ENCODE peak calls at places on chromosomes 11 and 22, in five cellular contexts. P is HepG2, H is H1, M is endothelial cell of umbilical vein, A is GM12878. N is an unnamed sample.
A peak's percentile ranks its signal among the peaks of the same experiment; 100 is the strongest.

GRCh38 chr11:100778386-100778785 is 91.3 kb downstream of the ARHGAP42 start:
- DNase-seq in P (no peak), H (no peak), M (no peak), A (no peak), N (no peak)

GRCh38 chr22:24030186-24030702 is 19.1 kb downstream of the CABIN1 start:
- DNase-seq in P (no peak), H (no peak), M (no peak), A (no peak), N (no peak)

GRCh38 chr22:46976130-46976529 is 213.7 kb downstream of the TBC1D22A start:
- DNase-seq in P (no peak), H (no peak), M (no peak), A (no peak), N (no peak)

GRCh38 chr22:30562391-30562790 is 12.1 kb downstream of the GAL3ST1 start:
- DNase-seq in P (no peak), H (no peak), M (no peak), A (no peak), N (no peak)

GRCh38 chr11:78350101-78350645 is 67.4 kb downstream of the GAB2 start:
- DNase-seq in P (no peak), H (no peak), M (peak; percentile 34), A (peak; percentile 25), N (no peak)

GRCh38 chr22:30325724-30326703 is 727 bp downstream of the TBC1D10A start:
- DNase-seq in P (no peak), H (peak; percentile 49), M (no peak), A (no peak), N (no peak)

GRCh38 chr11:126891556-126892217 is 108.9 kb downstream of the KIRREL3 start:
- DNase-seq in P (no peak), H (no peak), M (no peak), A (no peak), N (no peak)

GRCh38 chr11:67045314-67045713 is 11.3 kb upstream of the RHOD start:
- DNase-seq in P (no peak), H (no peak), M (no peak), A (no peak), N (no peak)

GRCh38 chr11:72773291-72773690 is 20.6 kb downstream of the STARD10 start:
- DNase-seq in P (no peak), H (no peak), M (peak; percentile 12), A (no peak), N (no peak)

GRCh38 chr11:69209936-69210659 is 54.4 kb downstream of the SMIM38 start:
- DNase-seq in P (peak; percentile 38), H (no peak), M (no peak), A (peak; percentile 23), N (no peak)

GRCh38 chr11:11415786-11416390 is 62.8 kb upstream of the CSNK2A3 start:
- DNase-seq in P (no peak), H (no peak), M (no peak), A (no peak), N (no peak)

GRCh38 chr11:10323793-10324170 is 18.9 kb downstream of the ADM start:
- DNase-seq in P (no peak), H (no peak), M (peak; percentile 68), A (no peak), N (no peak)

GRCh38 chr22:42918500-42918899 is 61.4 kb upstream of the ARFGAP3 start:
- DNase-seq in P (no peak), H (no peak), M (no peak), A (no peak), N (no peak)

GRCh38 chr11:7536102-7536501 is 22.3 kb downstream of the PPFIBP2 start:
- DNase-seq in P (no peak), H (peak; percentile 56), M (no peak), A (no peak), N (no peak)

GRCh38 chr11:128854801-128855200 is 12.3 kb downstream of the KCNJ1 start:
- DNase-seq in P (no peak), H (no peak), M (no peak), A (no peak), N (no peak)

GRCh38 chr11:123111465-123111864 is 49.5 kb upstream of the HSPA8 start:
- DNase-seq in P (peak; percentile 38), H (no peak), M (peak; percentile 41), A (no peak), N (no peak)

GRCh38 chr11:84923489-84923888 is 703.7 kb downstream of the DLG2 start:
- DNase-seq in P (no peak), H (no peak), M (no peak), A (no peak), N (no peak)

GRCh38 chr22:20406686-20407408 is 12.9 kb downstream of the ZNF74 start:
- DNase-seq in P (no peak), H (no peak), M (no peak), A (no peak), N (no peak)

GRCh38 chr11:121696177-121696863 is 243.6 kb upstream of the SORL1-AS1 start:
- DNase-seq in P (no peak), H (no peak), M (no peak), A (no peak), N (no peak)

GRCh38 chr11:60265373-60266214 is 14.9 kb upstream of the MS4A4A start:
- DNase-seq in P (peak; percentile 8), H (no peak), M (peak; percentile 83), A (peak; percentile 44), N (no peak)

GRCh38 chr11:132576706-132577105 is 955.6 kb downstream of the OPCML start:
- DNase-seq in P (no peak), H (no peak), M (no peak), A (no peak), N (no peak)

GRCh38 chr11:87425391-87425790 is 387.7 kb downstream of the TMEM135 start:
- DNase-seq in P (no peak), H (no peak), M (no peak), A (no peak), N (no peak)

GRCh38 chr11:62108017-62108750 is 15.6 kb upstream of the INCENP start:
- DNase-seq in P (peak; percentile 65), H (no peak), M (peak; percentile 68), A (peak; percentile 11), N (peak; percentile 68)

GRCh38 chr11:118180300-118180703 is 3.9 kb upstream of the SCN2B start:
- DNase-seq in P (peak; percentile 59), H (peak; percentile 77), M (no peak), A (no peak), N (no peak)

GRCh38 chr11:120183701-120184141 is 27.1 kb upstream of the OAF start:
- DNase-seq in P (no peak), H (peak; percentile 23), M (no peak), A (no peak), N (no peak)

DNA sequence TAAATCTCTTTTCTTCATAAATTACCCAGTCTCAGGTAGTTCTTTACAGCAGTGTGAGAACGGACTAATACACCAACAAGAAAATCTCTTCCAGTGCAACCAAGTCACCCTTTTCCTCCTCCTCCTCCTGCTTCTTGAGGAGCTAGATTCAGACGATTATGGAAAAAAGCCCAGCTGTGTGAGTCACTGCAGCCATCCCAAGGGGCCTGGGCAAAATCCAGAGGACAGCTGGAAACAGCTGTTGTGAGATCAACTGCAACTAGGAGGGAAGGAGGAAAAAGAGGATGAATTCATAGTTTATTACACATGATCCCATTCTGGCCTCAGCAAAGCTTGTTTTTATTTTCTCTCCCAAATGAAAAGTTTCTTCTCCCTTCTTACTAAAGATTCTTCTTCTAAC is 32.9 kb downstream of the RBFOX2 start:
- DNase-seq in P (no peak), H (no peak), M (peak; percentile 70), A (no peak), N (no peak)
- TF ChIP-seq POLR2AphosphoS5 in P (no peak), H (no peak), M (no peak), A (no peak), N (no peak)

GRCh38 chr11:124843616-124843910 is 21.7 kb upstream of the ROBO3 start:
- DNase-seq in P (no peak), H (no peak), M (no peak), A (no peak), N (no peak)
- TF ChIP-seq EZH2 in P (peak; percentile 61), H (peak; percentile 9), M (no peak), A (no peak), N (no peak)

DNA sequence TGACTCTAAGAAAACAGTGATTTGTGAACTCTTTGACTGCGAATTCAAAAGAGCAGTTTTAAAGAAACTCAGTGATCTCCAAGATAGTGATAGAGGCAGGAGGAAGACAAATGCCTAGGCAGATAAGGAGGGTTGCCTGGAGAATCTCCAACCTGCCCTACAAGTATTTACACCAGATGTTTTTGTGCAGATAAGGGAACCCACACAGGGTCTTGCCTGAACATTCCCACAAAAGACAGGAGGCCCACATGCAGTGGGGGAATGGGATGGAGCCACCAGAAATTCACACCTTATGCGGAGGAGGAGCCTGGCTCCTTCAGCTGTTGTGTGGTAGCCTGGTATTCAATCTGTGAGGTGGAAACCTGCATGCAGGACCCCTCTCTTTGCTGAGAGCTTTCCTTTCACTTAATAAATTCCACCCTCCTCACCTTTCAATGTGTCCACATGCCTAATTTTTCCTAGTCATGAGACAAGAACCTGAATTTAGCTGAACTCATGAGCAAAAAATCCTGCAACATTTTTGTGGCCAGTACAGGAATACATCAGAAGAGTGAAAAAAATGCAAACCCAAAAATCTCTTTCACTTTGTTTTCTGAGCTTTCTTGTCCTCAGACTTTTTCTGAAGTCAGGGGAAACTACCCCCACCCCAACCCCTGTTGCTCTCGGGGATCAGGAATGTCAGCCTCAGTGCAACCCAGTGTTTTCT is 8.1 kb upstream of the GLYAT start:
- DNase-seq in P (no peak), H (no peak), M (no peak), A (no peak), N (no peak)
- H3K9me3 ChIP-seq in P (peaks cover 33% of the 10 kb centered on the region), H (peaks cover 33% of the 10 kb centered on the region), M (no peaks in the 10 kb centered on the region), A (peaks cover 2% of the 10 kb centered on the region), N (no peaks in the 10 kb centered on the region)

DNA sequence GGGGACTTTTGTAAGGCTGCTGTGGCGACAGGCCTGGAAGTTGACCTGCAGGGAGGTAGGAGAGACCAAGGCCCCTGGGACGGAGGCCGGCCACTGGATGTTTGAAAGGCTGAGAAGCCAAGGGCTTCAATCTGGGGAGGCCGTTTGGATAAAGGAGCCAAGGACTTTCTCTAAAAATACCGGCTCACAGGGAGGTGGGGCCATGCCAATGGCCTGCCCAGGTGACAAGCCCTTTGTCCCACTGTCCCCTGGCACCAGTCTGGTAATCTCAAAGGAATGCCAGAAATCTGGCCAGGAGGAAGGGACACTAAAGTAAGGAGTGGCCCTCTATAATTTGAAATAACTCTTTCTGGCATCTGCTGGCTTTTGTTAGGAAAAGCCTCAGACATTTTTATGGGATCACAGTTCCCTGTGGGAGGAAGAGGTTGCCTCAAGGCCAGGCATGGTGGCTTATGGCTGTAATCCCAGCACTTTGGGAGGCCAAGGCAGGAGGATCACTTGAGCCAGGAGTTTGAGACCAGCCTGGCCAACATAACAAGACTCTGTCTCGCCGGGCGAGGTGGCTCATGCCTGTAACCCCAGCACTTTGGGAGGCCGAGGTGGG is 1.9 kb upstream of the CHKA start:
- DNase-seq in P (peak; percentile 75), H (no peak), M (no peak), A (no peak), N (no peak)
- TF ChIP-seq POLR2AphosphoS5 in P (no peak), H (no peak), M (no peak), A (no peak), N (no peak)

GRCh38 chr11:45374632-45375031 is 88.5 kb upstream of the SYT13 start:
- DNase-seq in P (no peak), H (no peak), M (peak; percentile 32), A (no peak), N (no peak)
- TF ChIP-seq EZH2 in P (no peak), H (no peak), M (no peak), A (no peak), N (no peak)

GRCh38 chr11:2656859-2657258 is 42.9 kb downstream of the KCNQ1OT1 start:
- DNase-seq in P (no peak), H (no peak), M (no peak), A (no peak), N (no peak)
- H3K9me3 ChIP-seq in P (peaks cover 35% of the 10 kb centered on the region), H (peaks cover 86% of the 10 kb centered on the region), M (peaks cover 3% of the 10 kb centered on the region), A (peaks cover 9% of the 10 kb centered on the region), N (peaks cover 8% of the 10 kb centered on the region)